ENCODE peak calls at places on chromosomes 2 and 18, in eight cellular contexts. One of them, this sample, is unnamed.
A peak's percentile ranks its signal among the peaks of the same experiment; 100 is the strongest.

GRCh38 chr2:151543898-151544297 is 134.2 kb downstream of the RIF1 start:
- DNase-seq in ovary: no peak
- DNase-seq in tibial artery: no peak
- DNase-seq in Panc1: no peak
- DNase-seq in OCI-LY7: no peak
- DNase-seq in GM12865: no peak
- DNase-seq in astrocyte: no peak
- DNase-seq in suprapubic skin: no peak
- DNase-seq in this sample: no peak

GRCh38 chr2:132589966-132590365 is 80.0 kb downstream of the LYPD1 start:
- DNase-seq in ovary: no peak
- DNase-seq in GM12865: no peak
- DNase-seq in OCI-LY7: no peak
- DNase-seq in Panc1: no peak
- DNase-seq in tibial artery: no peak
- DNase-seq in suprapubic skin: no peak
- DNase-seq in astrocyte: peak; percentile 11
- DNase-seq in this sample: no peak

GRCh38 chr2:98460573-98461560 is 16.2 kb downstream of the INPP4A start:
- DNase-seq in tibial artery: no peak
- DNase-seq in astrocyte: no peak
- DNase-seq in Panc1: no peak
- DNase-seq in GM12865: peak; percentile 94
- DNase-seq in ovary: no peak
- DNase-seq in OCI-LY7: peak; percentile 69
- DNase-seq in suprapubic skin: no peak
- DNase-seq in this sample: no peak

GRCh38 chr2:13676269-13676668 is 956.2 kb upstream of the LRATD1 start:
- DNase-seq in suprapubic skin: no peak
- DNase-seq in OCI-LY7: no peak
- DNase-seq in GM12865: peak; percentile 17
- DNase-seq in Panc1: no peak
- DNase-seq in ovary: no peak
- DNase-seq in astrocyte: peak; percentile 90
- DNase-seq in tibial artery: no peak
- DNase-seq in this sample: peak; percentile 47

GRCh38 chr2:9276901-9277455 is 70.4 kb downstream of the ASAP2 start:
- DNase-seq in ovary: no peak
- DNase-seq in tibial artery: no peak
- DNase-seq in suprapubic skin: no peak
- DNase-seq in GM12865: no peak
- DNase-seq in OCI-LY7: no peak
- DNase-seq in astrocyte: no peak
- DNase-seq in Panc1: no peak
- DNase-seq in this sample: no peak

GRCh38 chr18:61765097-61765496 is 127.7 kb downstream of the RNF152 start:
- DNase-seq in astrocyte: peak; percentile 93
- DNase-seq in suprapubic skin: no peak
- DNase-seq in GM12865: peak; percentile 22
- DNase-seq in Panc1: no peak
- DNase-seq in tibial artery: no peak
- DNase-seq in OCI-LY7: no peak
- DNase-seq in ovary: no peak
- DNase-seq in this sample: peak; percentile 86

GRCh38 chr2:173124441-173124840 is 48.8 kb downstream of the MAP3K20 start:
- DNase-seq in suprapubic skin: no peak
- DNase-seq in GM12865: no peak
- DNase-seq in Panc1: no peak
- DNase-seq in tibial artery: no peak
- DNase-seq in ovary: no peak
- DNase-seq in OCI-LY7: no peak
- DNase-seq in astrocyte: peak; percentile 21
- DNase-seq in this sample: no peak

GRCh38 chr2:12417811-12418210 is 298.9 kb upstream of the TRIB2 start:
- DNase-seq in tibial artery: no peak
- DNase-seq in ovary: no peak
- DNase-seq in Panc1: no peak
- DNase-seq in suprapubic skin: no peak
- DNase-seq in OCI-LY7: no peak
- DNase-seq in GM12865: no peak
- DNase-seq in astrocyte: no peak
- DNase-seq in this sample: no peak

GRCh38 chr2:218168635-218169462 is 2.1 kb upstream of the CXCR1 start:
- DNase-seq in suprapubic skin: no peak
- DNase-seq in Panc1: peak; percentile 8
- DNase-seq in astrocyte: no peak
- DNase-seq in ovary: peak; percentile 18
- DNase-seq in GM12865: peak; percentile 69
- DNase-seq in OCI-LY7: peak; percentile 76
- DNase-seq in tibial artery: peak; percentile 38
- DNase-seq in this sample: peak; percentile 73

GRCh38 chr2:71811157-71811556 is 336.5 kb downstream of the CYP26B1 start:
- DNase-seq in Panc1: no peak
- DNase-seq in OCI-LY7: no peak
- DNase-seq in GM12865: no peak
- DNase-seq in tibial artery: no peak
- DNase-seq in astrocyte: no peak
- DNase-seq in ovary: no peak
- DNase-seq in suprapubic skin: no peak
- DNase-seq in this sample: peak; percentile 34

GRCh38 chr2:241309684-241310117 is 5.8 kb downstream of the HDLBP start:
- DNase-seq in suprapubic skin: no peak
- DNase-seq in GM12865: peak; percentile 89
- DNase-seq in OCI-LY7: peak; percentile 69
- DNase-seq in astrocyte: peak; percentile 74
- DNase-seq in ovary: no peak
- DNase-seq in Panc1: no peak
- DNase-seq in tibial artery: no peak
- DNase-seq in this sample: peak; percentile 85

GRCh38 chr18:78743078-78743477 is 236.5 kb upstream of the SALL3 start:
- DNase-seq in GM12865: no peak
- DNase-seq in tibial artery: no peak
- DNase-seq in Panc1: no peak
- DNase-seq in suprapubic skin: peak; percentile 48
- DNase-seq in astrocyte: no peak
- DNase-seq in OCI-LY7: no peak
- DNase-seq in ovary: no peak
- DNase-seq in this sample: no peak

DNA sequence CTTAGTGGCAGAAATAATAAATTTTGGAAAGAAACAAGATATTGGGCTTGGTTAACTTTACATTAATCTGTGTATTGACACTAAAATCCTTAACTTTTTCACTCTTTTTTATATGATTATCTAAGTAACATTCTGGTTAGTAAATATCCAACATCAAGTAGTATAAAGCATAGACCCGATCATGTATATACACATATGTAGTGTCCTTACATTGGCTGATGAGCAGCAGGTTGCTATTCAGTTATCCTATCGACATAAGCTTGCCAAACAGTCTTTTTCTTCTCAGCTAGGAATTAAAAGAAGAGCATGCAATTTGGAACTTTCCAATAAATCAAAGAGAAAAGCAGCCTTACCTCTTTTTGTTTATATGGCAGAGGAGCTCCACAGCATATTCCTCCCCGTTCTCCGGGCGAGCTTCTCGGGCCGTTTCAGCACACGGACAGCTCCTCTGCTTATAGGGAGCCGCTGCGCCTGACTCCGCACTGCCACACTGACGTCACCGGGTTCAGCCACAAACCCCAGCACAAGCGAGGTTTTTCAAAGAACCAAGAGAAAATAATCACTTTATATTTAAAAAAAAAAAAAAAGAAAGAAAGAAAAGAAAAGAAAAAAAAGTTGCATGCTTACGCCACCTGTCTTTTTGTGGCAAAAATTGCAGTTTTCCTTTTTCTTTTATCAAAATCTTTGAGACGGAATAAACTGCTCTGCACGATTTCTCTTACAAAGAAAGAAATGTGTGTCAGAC is at the start of gene SCG2:
- DNase-seq in Panc1: peak; percentile 15
- DNase-seq in astrocyte: peak; percentile 89
- DNase-seq in OCI-LY7: no peak
- DNase-seq in GM12865: peak; percentile 42
- DNase-seq in tibial artery: peak; percentile 74
- DNase-seq in suprapubic skin: peak; percentile 80
- DNase-seq in ovary: peak; percentile 67
- DNase-seq in this sample: peak; percentile 85
- TF ChIP-seq CTCF in Panc1: peak; percentile 56
- TF ChIP-seq CTCF in astrocyte: peak; percentile 40
- TF ChIP-seq CTCF in OCI-LY7: peak; percentile 65
- TF ChIP-seq CTCF in GM12865: no peak
- TF ChIP-seq CTCF in tibial artery: peak; percentile 34
- TF ChIP-seq CTCF in suprapubic skin: no peak
- TF ChIP-seq CTCF in ovary: peak; percentile 27
- TF ChIP-seq CTCF in this sample: peak; percentile 49

GRCh38 chr2:214220251-214220650 is 190.6 kb upstream of the VWC2L start:
- DNase-seq in OCI-LY7: no peak
- DNase-seq in ovary: no peak
- DNase-seq in astrocyte: no peak
- DNase-seq in tibial artery: no peak
- DNase-seq in suprapubic skin: no peak
- DNase-seq in GM12865: no peak
- DNase-seq in Panc1: no peak
- DNase-seq in this sample: peak; percentile 0

GRCh38 chr2:214215107-214215506 is 195.7 kb upstream of the VWC2L start:
- DNase-seq in suprapubic skin: no peak
- DNase-seq in Panc1: no peak
- DNase-seq in OCI-LY7: no peak
- DNase-seq in astrocyte: no peak
- DNase-seq in ovary: no peak
- DNase-seq in tibial artery: no peak
- DNase-seq in GM12865: no peak
- DNase-seq in this sample: peak; percentile 2

GRCh38 chr2:214217599-214217998 is 193.3 kb upstream of the VWC2L start:
- DNase-seq in ovary: no peak
- DNase-seq in astrocyte: no peak
- DNase-seq in suprapubic skin: no peak
- DNase-seq in GM12865: no peak
- DNase-seq in tibial artery: no peak
- DNase-seq in OCI-LY7: no peak
- DNase-seq in Panc1: no peak
- DNase-seq in this sample: peak; percentile 2
- TF ChIP-seq CTCF in ovary: no peak
- TF ChIP-seq CTCF in astrocyte: no peak
- TF ChIP-seq CTCF in suprapubic skin: no peak
- TF ChIP-seq CTCF in GM12865: no peak
- TF ChIP-seq CTCF in tibial artery: no peak
- TF ChIP-seq CTCF in OCI-LY7: no peak
- TF ChIP-seq CTCF in Panc1: no peak
- TF ChIP-seq CTCF in this sample: no peak

DNA sequence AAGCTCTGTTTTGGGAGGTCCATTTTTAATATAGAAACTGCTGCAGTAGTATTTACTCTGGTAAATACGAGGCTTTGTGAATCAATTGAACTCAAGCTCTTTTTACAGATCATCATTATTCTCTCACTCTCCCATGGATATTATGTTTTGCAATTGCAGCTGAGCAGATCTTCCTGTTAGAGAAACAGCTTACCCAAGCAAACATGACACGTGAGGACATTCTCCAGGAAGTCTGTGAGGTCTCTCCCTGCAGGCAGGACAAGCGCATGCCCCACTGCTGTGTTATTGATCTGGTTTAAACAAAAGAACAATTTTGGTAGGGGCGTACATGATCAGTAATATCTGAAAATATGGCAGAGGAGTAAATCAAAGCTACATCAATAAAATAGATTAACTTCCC is 72.1 kb downstream of the COL6A3 start:
- DNase-seq in OCI-LY7: no peak
- DNase-seq in astrocyte: no peak
- DNase-seq in suprapubic skin: no peak
- DNase-seq in tibial artery: peak; percentile 30
- DNase-seq in Panc1: no peak
- DNase-seq in ovary: peak; percentile 18
- DNase-seq in GM12865: no peak
- DNase-seq in this sample: no peak
- TF ChIP-seq CTCF in OCI-LY7: no peak
- TF ChIP-seq CTCF in astrocyte: no peak
- TF ChIP-seq CTCF in suprapubic skin: no peak
- TF ChIP-seq CTCF in tibial artery: no peak
- TF ChIP-seq CTCF in Panc1: no peak
- TF ChIP-seq CTCF in ovary: no peak
- TF ChIP-seq CTCF in GM12865: no peak
- TF ChIP-seq CTCF in this sample: no peak

GRCh38 chr2:217107480-217107879 is 247.6 kb upstream of the TNP1 start:
- DNase-seq in Panc1: no peak
- DNase-seq in OCI-LY7: no peak
- DNase-seq in ovary: no peak
- DNase-seq in astrocyte: no peak
- DNase-seq in GM12865: no peak
- DNase-seq in suprapubic skin: no peak
- DNase-seq in tibial artery: no peak
- DNase-seq in this sample: no peak
- TF ChIP-seq CTCF in Panc1: no peak
- TF ChIP-seq CTCF in OCI-LY7: no peak
- TF ChIP-seq CTCF in ovary: no peak
- TF ChIP-seq CTCF in astrocyte: no peak
- TF ChIP-seq CTCF in GM12865: no peak
- TF ChIP-seq CTCF in suprapubic skin: no peak
- TF ChIP-seq CTCF in tibial artery: no peak
- TF ChIP-seq CTCF in this sample: no peak

GRCh38 chr2:96142217-96143113 is 2.8 kb downstream of the DUSP2 start:
- DNase-seq in GM12865: peak; percentile 85
- DNase-seq in ovary: no peak
- DNase-seq in astrocyte: no peak
- DNase-seq in Panc1: no peak
- DNase-seq in suprapubic skin: no peak
- DNase-seq in OCI-LY7: peak; percentile 70
- DNase-seq in tibial artery: no peak
- DNase-seq in this sample: peak; percentile 71
- TF ChIP-seq CTCF in GM12865: peak; percentile 81
- TF ChIP-seq CTCF in ovary: no peak
- TF ChIP-seq CTCF in astrocyte: no peak
- TF ChIP-seq CTCF in Panc1: no peak
- TF ChIP-seq CTCF in suprapubic skin: no peak
- TF ChIP-seq CTCF in OCI-LY7: peak; percentile 81
- TF ChIP-seq CTCF in tibial artery: no peak
- TF ChIP-seq CTCF in this sample: no peak

GRCh38 chr2:11073251-11073650 is 82.0 kb upstream of the SLC66A3 start:
- DNase-seq in OCI-LY7: peak; percentile 8
- DNase-seq in Panc1: no peak
- DNase-seq in tibial artery: no peak
- DNase-seq in suprapubic skin: no peak
- DNase-seq in ovary: peak; percentile 24
- DNase-seq in astrocyte: no peak
- DNase-seq in GM12865: peak; percentile 30
- DNase-seq in this sample: peak; percentile 68
- TF ChIP-seq CTCF in OCI-LY7: peak; percentile 64
- TF ChIP-seq CTCF in Panc1: peak; percentile 73
- TF ChIP-seq CTCF in tibial artery: no peak
- TF ChIP-seq CTCF in suprapubic skin: no peak
- TF ChIP-seq CTCF in ovary: no peak
- TF ChIP-seq CTCF in astrocyte: peak; percentile 32
- TF ChIP-seq CTCF in GM12865: peak; percentile 47
- TF ChIP-seq CTCF in this sample: peak; percentile 72

This sample was measured in osteoblast.